ENCODE peak calls at places on chromosome X, in four cellular contexts. K is keratinocyte, U is MM.1S, J is HepG2. X is an unnamed sample. For H4K20me1, the result is how much of the 10 kb centered on the place peaks cover.

GRCh38 chrX:43853225-43853828 is 28.9 kb downstream of the MAOB start:
- DNase-seq in U (no peak), K (no peak), J (no peak), X (no peak)

GRCh38 chrX:136021160-136021559 is 35.9 kb downstream of the SLC9A6 start:
- DNase-seq in U (no peak), J (no peak), K (no peak), X (no peak)

GRCh38 chrX:15816886-15817285 is 26.6 kb downstream of the ZRSR2 start:
- DNase-seq in U (peak), K (no peak), J (no peak), X (peak)

GRCh38 chrX:30941898-30942297 is 52.8 kb upstream of the TAB3 start:
- DNase-seq in K (no peak), U (no peak), J (no peak), X (no peak)

GRCh38 chrX:67288958-67289641 is 254.7 kb upstream of the AR start:
- DNase-seq in J (no peak), U (no peak), K (no peak), X (no peak)

GRCh38 chrX:112834016-112834855 is 6.4 kb downstream of the AMOT start:
- DNase-seq in U (no peak), K (no peak), J (no peak), X (no peak)

GRCh38 chrX:102063445-102064074 is 61.9 kb upstream of the TCEAL2 start:
- DNase-seq in K (no peak), U (no peak), J (no peak), X (no peak)

GRCh38 chrX:34880656-34881055 is 61.9 kb upstream of the FAM47B start:
- DNase-seq in U (no peak), K (peak), J (no peak), X (no peak)

GRCh38 chrX:109974906-109975655 is 27.8 kb upstream of the TMEM164 start:
- DNase-seq in K (no peak), J (no peak), U (no peak), X (no peak)

GRCh38 chrX:149506349-149506748 is 1.2 kb upstream of the IDS start:
- DNase-seq in J (no peak), U (no peak), K (no peak), X (no peak)

GRCh38 chrX:72003811-72004750 is 93.4 kb downstream of the NHSL2 start:
- DNase-seq in J (no peak), U (no peak), K (no peak), X (no peak)

GRCh38 chrX:34917146-34917545 is 25.4 kb upstream of the FAM47B start:
- DNase-seq in J (no peak), K (no peak), U (no peak), X (no peak)

GRCh38 chrX:103688949-103689348 is 2.5 kb upstream of the MORF4L2 start:
- DNase-seq in K (no peak), U (peak), J (peak), X (peak)
- H3K27ac ChIP-seq in K (no peak), U (no peak), J (peak), X (no peak)

GRCh38 chrX:115562492-115562872 is 1.5 kb downstream of the PLS3 start:
- DNase-seq in U (no peak), K (no peak), J (peak), X (no peak)

GRCh38 chrX:115560211-115560977 is 580 bp upstream of the PLS3 start:
- DNase-seq in K (peak), U (no peak), J (peak), X (no peak)

GRCh38 chrX:115561605-115562491 is 874 bp downstream of the PLS3 start:
- DNase-seq in J (peak), U (no peak), K (no peak), X (no peak)

GRCh38 chrX:115559672-115560071 is 1.3 kb upstream of the PLS3 start:
- DNase-seq in J (peak), K (no peak), U (no peak), X (no peak)

DNA sequence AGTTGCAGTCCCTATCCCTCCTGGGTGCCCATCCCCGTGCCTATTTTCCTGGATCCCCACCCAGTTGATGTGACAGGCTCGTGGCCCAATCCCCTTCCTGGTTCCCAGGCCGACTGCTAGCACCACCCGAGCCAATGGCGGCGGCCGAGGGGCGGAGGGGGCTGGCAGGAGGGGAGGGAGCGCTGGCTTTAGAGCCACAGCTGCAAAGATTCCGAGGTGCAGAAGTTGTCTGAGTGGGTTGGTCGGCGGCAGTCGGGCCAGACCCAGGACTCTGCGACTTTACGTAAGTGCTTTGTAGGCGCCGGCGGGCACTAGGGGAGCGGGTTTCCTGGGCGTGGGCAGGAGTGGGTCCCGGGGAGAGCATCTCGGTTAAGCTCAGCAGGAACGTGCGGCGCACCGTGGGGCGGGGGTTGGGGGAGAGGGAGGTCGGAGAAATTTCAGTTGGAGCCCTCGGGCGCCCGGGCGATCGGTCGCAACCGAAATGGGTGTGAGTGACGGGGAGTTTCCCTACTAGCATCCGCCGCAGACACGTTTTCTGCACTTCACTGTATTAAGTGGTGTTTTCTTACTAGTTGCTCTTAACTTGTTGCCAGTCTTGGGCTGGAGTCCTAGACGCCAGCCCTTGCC is at the start of gene PLS3:
- DNase-seq in U (peak), K (no peak), J (peak), X (no peak)
- H3K4me3 ChIP-seq in U (peak), K (peak), J (peak), X (no peak)

DNA sequence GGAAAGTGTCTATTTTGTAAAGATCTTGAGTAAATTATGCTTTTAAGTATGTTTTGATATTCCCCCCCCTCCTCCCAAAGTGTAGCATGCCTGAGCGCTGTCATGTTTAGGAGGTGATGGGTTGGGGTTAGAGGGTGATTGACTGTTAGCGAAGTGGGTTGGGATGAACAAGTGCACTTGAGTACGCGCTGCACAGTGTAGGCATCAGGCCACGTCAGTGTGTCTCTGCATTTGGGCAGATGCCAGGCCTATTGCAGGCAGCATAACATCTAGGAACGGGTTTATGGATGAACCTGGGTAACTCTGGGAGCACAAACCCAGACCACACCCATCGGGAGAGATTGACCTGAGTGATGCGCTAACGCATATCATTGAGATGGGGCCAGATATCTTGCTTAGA is 111.2 kb downstream of the TBL1X start:
- DNase-seq in J (no peak), K (no peak), U (no peak), X (no peak)
- H4K20me1 ChIP-seq in J (under half), K (under half), U (under half), X (under half)

GRCh38 chrX:21167028-21167427 is 207.2 kb upstream of the CNKSR2 start:
- DNase-seq in K (no peak), J (no peak), U (no peak), X (no peak)

GRCh38 chrX:21168401-21169160 is 205.6 kb upstream of the CNKSR2 start:
- DNase-seq in K (no peak), J (no peak), U (no peak), X (no peak)

GRCh38 chrX:21166302-21166982 is 207.8 kb upstream of the CNKSR2 start:
- DNase-seq in J (peak), K (no peak), U (no peak), X (no peak)
- H3K27ac ChIP-seq in J (no peak), K (no peak), U (no peak), X (no peak)

GRCh38 chrX:23381688-23382087 is 47.0 kb downstream of the PTCHD1 start:
- DNase-seq in K (no peak), U (no peak), J (no peak), X (no peak)

GRCh38 chrX:23383411-23383810 is 48.8 kb downstream of the PTCHD1 start:
- DNase-seq in J (no peak), U (no peak), K (no peak), X (no peak)

GRCh38 chrX:23380581-23380980 is 45.9 kb downstream of the PTCHD1 start:
- DNase-seq in J (no peak), U (no peak), K (no peak), X (no peak)

GRCh38 chrX:23381099-23381498 is 46.5 kb downstream of the PTCHD1 start:
- DNase-seq in J (no peak), K (no peak), U (no peak), X (no peak)

DNA sequence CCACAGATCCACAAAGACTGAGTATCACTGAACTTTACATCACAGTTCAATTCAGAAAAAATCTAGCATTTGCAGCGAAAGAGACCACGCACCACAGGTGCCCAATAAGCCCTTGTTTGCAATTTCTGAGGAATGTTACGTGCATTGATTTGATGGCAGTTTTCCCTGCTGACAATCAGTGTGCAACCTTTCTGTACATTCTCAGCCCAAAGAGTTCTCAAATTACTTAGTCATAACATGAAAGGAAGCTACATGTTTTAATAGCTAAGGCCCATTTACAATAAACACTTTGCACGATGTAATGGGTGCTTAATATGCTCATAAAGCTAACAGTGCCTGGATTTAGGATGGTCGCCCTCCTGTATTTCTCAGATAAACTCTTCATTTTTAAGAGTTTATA is 47.9 kb downstream of the PTCHD1 start:
- DNase-seq in K (no peak), J (no peak), U (no peak), X (no peak)
- H3K4me3 ChIP-seq in K (no peak), J (no peak), U (no peak), X (no peak)

X was measured in DND-41.